ENCODE peak calls at places on chromosomes 6 and 20, in six cellular contexts. G is iris pigment epithelial cell; S is stimulated activated naive CD8-positive, alpha-beta T cell treated with anti-CD3 and anti-CD28 coated beads, Interleukin-15, Interleukin-2, amounts not matched to agents 100 U/mL and 50 U/mL, for 24 hours; E is WERI-Rb-1; B is dermis microvascular lymphatic vessel endothelial cell; I is stimulated activated CD4-positive, alpha-beta T cell treated with anti-CD3 and anti-CD28 coated beads, Interleukin-4, amount 100 ng/mL, for 24 hours. Y is an unnamed sample.

GRCh38 chr6:6008114-6008647 is 1.5 kb upstream of the NRN1 start:
- DNase-seq in B (no peak), E (no peak), G (no peak), S (no peak), I (no peak), Y (no peak)

GRCh38 chr6:21333715-21334114 is 259.8 kb upstream of the SOX4 start:
- DNase-seq in B (no peak), E (no peak), G (no peak), I (no peak), S (no peak), Y (no peak)

GRCh38 chr6:138848461-138848860 is 52.6 kb downstream of the ECT2L start:
- DNase-seq in I (no peak), S (no peak), E (no peak), G (no peak), B (no peak), Y (no peak)

GRCh38 chr6:39085129-39085528 is 29.9 kb downstream of the SAYSD1 start:
- DNase-seq in G (no peak), E (no peak), I (no peak), B (no peak), S (no peak), Y (no peak)

GRCh38 chr20:25000268-25000801 is 7.8 kb upstream of the APMAP start:
- DNase-seq in E (no peak), B (peak), G (peak), I (no peak), S (no peak), Y (peak)

GRCh38 chr6:24668997-24669361 is 2.1 kb downstream of the ACOT13 start:
- DNase-seq in S (no peak), I (no peak), E (no peak), B (no peak), G (no peak), Y (no peak)

GRCh38 chr6:32153835-32154513 is at the start of gene PPT2:
- DNase-seq in G (peak), B (peak), E (peak), S (peak), I (peak), Y (peak)

GRCh38 chr6:112044856-112045255 is 9.0 kb upstream of the CCN6 start:
- DNase-seq in I (no peak), G (peak), B (no peak), E (no peak), S (no peak), Y (no peak)

GRCh38 chr6:137933696-137934095 is 66.6 kb downstream of the TNFAIP3 start:
- DNase-seq in E (no peak), G (peak), B (no peak), I (no peak), S (no peak), Y (no peak)

GRCh38 chr6:68740828-68741500 is 105.9 kb downstream of the ADGRB3 start:
- DNase-seq in S (no peak), B (no peak), G (no peak), E (no peak), I (no peak), Y (no peak)

GRCh38 chr6:73088138-73088813 is 137.0 kb downstream of the KHDC1L start:
- DNase-seq in E (no peak), G (no peak), S (no peak), I (no peak), B (no peak), Y (no peak)

GRCh38 chr6:47844881-47845280 is 63.0 kb downstream of the OPN5 start:
- DNase-seq in S (no peak), I (no peak), E (no peak), B (no peak), G (no peak), Y (no peak)

GRCh38 chr6:101090281-101090680 is 209.2 kb upstream of the ASCC3 start:
- DNase-seq in B (no peak), E (no peak), G (peak), I (no peak), S (no peak), Y (no peak)

GRCh38 chr6:101386982-101387381 is 6.5 kb upstream of the GRIK2 start:
- DNase-seq in E (no peak), G (no peak), S (no peak), I (no peak), B (no peak), Y (no peak)

GRCh38 chr6:109449789-109450673 is 5.5 kb downstream of the MICAL1 start:
- DNase-seq in I (no peak), B (no peak), S (no peak), E (no peak), G (no peak), Y (peak)

GRCh38 chr6:79240509-79240908 is 6.0 kb upstream of the HMGN3 start:
- DNase-seq in S (no peak), I (no peak), E (no peak), B (peak), G (peak), Y (no peak)

GRCh38 chr6:138115877-138116660 is 8.8 kb upstream of the PERP start:
- DNase-seq in G (peak), I (peak), B (peak), E (peak), S (peak), Y (peak)

GRCh38 chr6:5081955-5082354 is 3.2 kb upstream of the PPP1R3G start:
- DNase-seq in E (no peak), I (no peak), S (no peak), G (peak), B (no peak), Y (no peak)

GRCh38 chr6:132648356-132648755 is 10.6 kb downstream of the TAAR1 start:
- DNase-seq in I (peak), S (no peak), G (peak), B (no peak), E (no peak), Y (no peak)

GRCh38 chr6:161353208-161353613 is 79.3 kb upstream of the AGPAT4 start:
- DNase-seq in B (peak), G (peak), S (no peak), I (no peak), E (peak), Y (peak)

GRCh38 chr20:57654998-57655811 is 35.0 kb upstream of the ZBP1 start:
- DNase-seq in E (peak), G (no peak), I (no peak), B (no peak), S (no peak), Y (no peak)

GRCh38 chr6:74519172-74519571 is 686.7 kb downstream of the COL12A1 start:
- DNase-seq in E (no peak), I (no peak), B (peak), G (peak), S (no peak), Y (no peak)

GRCh38 chr6:134464690-134465411 is 146.9 kb upstream of the SGK1 start:
- DNase-seq in S (no peak), E (peak), G (peak), I (no peak), B (no peak), Y (no peak)

GRCh38 chr20:17797163-17797562 is 97.4 kb downstream of the BANF2 start:
- DNase-seq in B (no peak), E (no peak), I (no peak), S (no peak), G (no peak), Y (peak)

GRCh38 chr6:118905851-118906250 is 11.9 kb downstream of the ASF1A start:
- DNase-seq in G (no peak), B (no peak), S (no peak), E (no peak), I (no peak), Y (peak)

GRCh38 chr6:118542184-118542952 is 5.7 kb upstream of the PLN start:
- DNase-seq in I (no peak), E (no peak), S (no peak), B (no peak), G (peak), Y (no peak)

GRCh38 chr20:18058661-18059467 is 1.1 kb upstream of the OVOL2 start:
- DNase-seq in B (no peak), S (no peak), I (no peak), E (peak), G (no peak), Y (peak)

GRCh38 chr6:20403766-20404640 is 2.3 kb downstream of the E2F3 start:
- DNase-seq in G (peak), E (peak), S (peak), B (peak), I (peak), Y (peak)

GRCh38 chr6:14621518-14621917 is 503.9 kb downstream of the CD83 start:
- DNase-seq in I (no peak), B (no peak), E (no peak), S (no peak), G (no peak), Y (no peak)

GRCh38 chr6:3247255-3248146 is 11.2 kb upstream of the PSMG4 start:
- DNase-seq in B (peak), I (no peak), S (no peak), G (peak), E (no peak), Y (peak)

GRCh38 chr6:19731286-19731685 is 105.9 kb upstream of the ID4 start:
- DNase-seq in I (no peak), B (no peak), G (peak), E (no peak), S (no peak), Y (no peak)

GRCh38 chr20:64137598-64138031 is 26.6 kb upstream of the MYT1 start:
- DNase-seq in E (no peak), B (no peak), S (no peak), I (no peak), G (no peak), Y (no peak)

GRCh38 chr6:36956111-36956820 is 1.7 kb downstream of the PI16 start:
- DNase-seq in E (no peak), I (no peak), G (no peak), S (no peak), B (peak), Y (peak)

GRCh38 chr20:49915118-49915379 is 280 bp downstream of the SPATA2 start:
- DNase-seq in E (no peak), G (no peak), S (no peak), B (no peak), I (no peak), Y (no peak)

GRCh38 chr6:83057705-83058321 is 7.8 kb downstream of the UBE3D start:
- DNase-seq in E (peak), I (peak), G (peak), B (peak), S (no peak), Y (peak)

Y was measured in small intestine.